ENCODE peak calls at places on chromosomes 11 and 22, in five cellular contexts. N, U, S, P and M are unnamed samples.

GRCh38 chr22:44542561-44543222 is 44.7 kb upstream of the RTL6 start:
- DNase-seq in S (no peak), P (no peak), U (no peak), N (no peak), M (no peak)

GRCh38 chr11:70680781-70681281 is 282.5 kb downstream of the CTTN start:
- DNase-seq in U (no peak), N (no peak), S (no peak), P (no peak), M (no peak)

GRCh38 chr22:36334838-36335603 is 52.7 kb downstream of the MYH9 start:
- DNase-seq in N (no peak), P (no peak), S (no peak), U (no peak), M (no peak)

GRCh38 chr22:45709004-45709739 is 37.5 kb downstream of the ATXN10 start:
- DNase-seq in U (no peak), N (no peak), S (no peak), P (no peak), M (no peak)

GRCh38 chr22:21681566-21682370 is 16.0 kb downstream of the PPIL2 start:
- DNase-seq in P (no peak), S (no peak), N (no peak), U (no peak), M (no peak)

GRCh38 chr11:34208266-34209135 is 103.1 kb downstream of the NAT10 start:
- DNase-seq in N (no peak), U (no peak), S (no peak), P (no peak), M (peak)

GRCh38 chr11:13480198-13480597 is 15.6 kb downstream of the PTH start:
- DNase-seq in U (no peak), S (no peak), N (peak), P (no peak), M (no peak)

GRCh38 chr11:60816590-60817157 is 25.2 kb upstream of the CCDC86 start:
- DNase-seq in S (no peak), U (no peak), N (no peak), P (no peak), M (no peak)

GRCh38 chr11:19739872-19740271 is 27.2 kb downstream of the NAV2 start:
- DNase-seq in U (no peak), S (peak), N (no peak), P (no peak), M (no peak)

GRCh38 chr22:36306227-36306626 is 53.3 kb downstream of the APOL1 start:
- DNase-seq in S (no peak), P (no peak), U (no peak), N (no peak), M (no peak)

GRCh38 chr11:79600747-79601146 is 159.9 kb upstream of the TENM4 start:
- DNase-seq in U (no peak), S (no peak), N (no peak), P (no peak), M (no peak)

GRCh38 chr22:31122196-31122531 is 602 bp upstream of the INPP5J start:
- DNase-seq in N (no peak), S (no peak), P (no peak), U (no peak), M (no peak)
- H3K27ac ChIP-seq in N (peak), S (peak), P (peak), U (no peak), M (peak)

GRCh38 chr11:111417766-111418435 is 38.8 kb upstream of the POU2AF1 start:
- DNase-seq in N (no peak), S (peak), P (no peak), U (no peak), M (peak)
- H3K27ac ChIP-seq in N (peak), S (peak), P (peak), U (no peak), M (no peak)

DNA sequence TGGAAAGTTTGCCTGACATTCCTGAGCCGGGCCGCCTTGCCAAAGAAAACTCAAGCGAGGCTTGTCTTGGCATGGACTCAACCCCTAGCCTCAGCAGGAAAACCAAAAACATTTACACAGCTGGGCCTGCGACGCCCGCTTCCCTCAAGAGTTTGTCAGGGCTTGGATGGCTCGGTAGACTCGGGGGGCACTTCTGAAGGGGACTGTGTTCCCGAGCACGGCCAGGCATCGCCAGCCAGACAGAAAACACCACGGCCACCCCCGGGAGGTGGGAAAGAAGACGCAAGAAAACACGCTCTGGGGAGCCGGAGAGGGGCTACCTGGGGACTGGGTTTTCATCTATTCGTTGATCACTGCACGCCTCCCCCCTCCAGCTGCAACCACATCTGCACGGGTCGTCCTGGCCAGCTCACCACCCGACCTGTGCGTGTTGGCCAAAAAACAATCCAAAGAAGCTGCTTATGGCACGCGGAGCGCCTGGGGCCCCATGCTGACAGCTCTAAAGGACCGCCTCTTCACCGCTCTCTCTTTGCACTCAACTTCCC is 380.7 kb downstream of the MN1 start:
- DNase-seq in S (peak), P (no peak), U (no peak), N (peak), M (no peak)
- H3K27ac ChIP-seq in S (peak), P (peak), U (no peak), N (peak), M (peak)

GRCh38 chr11:2382129-2382517 is 5.0 kb downstream of the CD81 start:
- DNase-seq in U (no peak), N (no peak), P (no peak), S (peak), M (no peak)

GRCh38 chr11:2380396-2380795 is 3.3 kb downstream of the CD81 start:
- DNase-seq in N (no peak), S (no peak), P (no peak), U (no peak), M (no peak)

GRCh38 chr11:2381494-2382128 is 4.5 kb downstream of the CD81 start:
- DNase-seq in P (no peak), U (no peak), N (no peak), S (no peak), M (no peak)

GRCh38 chr11:2379471-2380174 is 2.5 kb downstream of the CD81 start:
- DNase-seq in S (no peak), N (no peak), P (no peak), U (no peak), M (no peak)

DNA sequence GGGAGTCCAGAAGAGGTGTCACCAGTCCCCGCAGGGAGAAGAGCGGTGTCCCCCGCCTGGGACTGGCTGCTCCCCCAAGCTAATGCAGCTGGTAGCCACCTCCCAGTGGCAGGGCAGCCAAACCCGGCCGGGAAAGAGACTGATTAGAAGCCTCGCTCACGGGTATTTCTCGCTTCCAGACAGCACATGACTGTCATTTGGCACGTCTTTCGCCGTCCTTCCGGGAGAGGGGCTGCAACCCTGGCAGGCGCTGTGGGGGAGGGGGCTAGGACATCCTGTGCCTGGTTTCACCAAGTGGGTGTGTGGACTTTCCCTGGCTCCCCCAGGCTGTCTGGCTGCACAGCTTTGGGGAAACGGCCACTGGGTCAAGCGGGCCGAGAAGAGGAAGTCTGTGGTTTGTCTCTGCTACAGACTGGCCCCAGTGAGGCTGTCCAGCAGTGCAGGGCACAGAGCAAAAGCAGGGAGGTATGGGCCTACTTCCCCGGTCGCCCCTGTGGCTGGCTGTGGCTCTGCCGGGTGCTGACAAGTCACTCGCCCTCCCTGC is 3.8 kb downstream of the CD81 start:
- DNase-seq in P (no peak), S (peak), U (no peak), N (peak), M (peak)
- H3K27ac ChIP-seq in P (peak), S (peak), U (no peak), N (peak), M (peak)

DNA sequence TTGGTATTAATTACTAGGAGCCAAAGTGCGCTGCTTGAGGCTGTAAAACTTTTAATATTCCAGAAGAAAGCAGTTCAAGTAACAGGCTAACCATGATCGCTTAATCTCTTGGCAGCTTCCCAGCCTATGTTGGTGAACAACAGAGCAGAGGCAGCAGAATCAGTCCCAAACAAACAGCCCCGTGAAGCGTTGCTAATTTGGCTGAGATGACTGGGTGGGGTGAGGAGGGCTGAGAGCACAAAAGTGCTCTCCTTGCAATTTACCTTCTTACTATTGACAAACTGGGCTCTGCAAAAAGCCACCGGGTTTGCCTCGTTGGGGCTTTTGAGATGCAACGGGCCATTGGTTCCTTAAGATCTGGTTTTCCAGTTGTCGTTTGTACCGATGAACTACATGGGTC is 407.4 kb upstream of the CADM1 start:
- DNase-seq in N (no peak), P (no peak), S (no peak), U (no peak), M (peak)
- H3K27ac ChIP-seq in N (no peak), P (no peak), S (no peak), U (no peak), M (no peak)

GRCh38 chr11:64092119-64092760 is 56.5 kb downstream of the FLRT1 start:
- DNase-seq in N (no peak), U (no peak), S (no peak), P (no peak), M (no peak)

GRCh38 chr11:64095286-64095825 is 59.6 kb downstream of the FLRT1 start:
- DNase-seq in U (no peak), S (no peak), N (no peak), P (no peak), M (no peak)

GRCh38 chr11:64094463-64095223 is 58.9 kb downstream of the FLRT1 start:
- DNase-seq in N (no peak), U (no peak), S (no peak), P (no peak), M (no peak)

GRCh38 chr11:64092761-64093136 is 57.0 kb downstream of the FLRT1 start:
- DNase-seq in S (no peak), N (no peak), U (no peak), P (no peak), M (no peak)

DNA sequence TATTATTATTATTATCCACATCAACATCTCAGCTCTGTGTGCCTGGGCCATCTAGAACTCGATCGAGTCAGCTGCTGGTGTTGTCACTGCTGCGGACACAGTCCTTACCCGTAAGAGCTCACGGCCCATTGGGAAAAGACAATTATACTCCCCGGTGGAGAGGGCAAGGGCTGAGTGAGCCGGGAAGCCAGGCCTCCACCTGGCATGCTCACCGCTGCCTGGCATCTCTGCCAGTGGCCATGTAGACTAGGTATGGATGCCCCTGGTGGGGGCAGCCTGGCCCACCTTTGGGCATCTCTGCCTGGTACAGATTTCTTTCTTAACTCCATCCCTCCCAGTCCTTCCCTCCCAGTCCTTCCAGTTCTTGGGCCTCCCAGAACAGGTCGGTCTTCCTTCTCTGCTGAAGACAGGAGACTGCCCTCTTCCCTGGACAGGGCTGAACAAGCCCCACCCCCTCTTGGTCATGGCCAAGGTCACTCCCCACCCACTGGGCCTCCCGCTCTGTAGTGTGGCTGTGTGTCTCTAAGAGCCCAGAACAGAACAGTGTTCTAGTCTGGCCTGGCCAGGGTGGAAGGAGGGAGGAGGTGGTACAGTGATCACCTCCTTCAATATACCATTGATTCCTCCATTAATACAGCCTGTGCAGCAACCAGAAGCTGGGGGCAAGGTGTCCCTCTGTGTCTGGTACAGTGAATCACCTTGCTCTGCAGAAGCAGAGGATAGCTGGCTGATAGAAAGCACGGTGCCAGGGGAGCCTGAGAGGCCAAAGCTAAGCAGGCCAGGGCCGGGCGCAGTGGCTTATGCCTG is 57.7 kb downstream of the FLRT1 start:
- DNase-seq in S (no peak), P (no peak), N (no peak), U (no peak), M (no peak)
- H3K27ac ChIP-seq in S (no peak), P (peak), N (no peak), U (no peak), M (no peak)

GRCh38 chr22:50341977-50342650 is 1.0 kb upstream of the PPP6R2 start:
- DNase-seq in U (peak), P (no peak), N (peak), S (peak), M (peak)
- H3K27ac ChIP-seq in U (peak), P (peak), N (peak), S (peak), M (peak)

GRCh38 chr22:49889071-49889470 is 29.2 kb downstream of the ALG12 start:
- DNase-seq in N (no peak), P (no peak), U (no peak), S (no peak), M (no peak)
- H3K27ac ChIP-seq in N (no peak), P (no peak), U (no peak), S (no peak), M (no peak)

DNA sequence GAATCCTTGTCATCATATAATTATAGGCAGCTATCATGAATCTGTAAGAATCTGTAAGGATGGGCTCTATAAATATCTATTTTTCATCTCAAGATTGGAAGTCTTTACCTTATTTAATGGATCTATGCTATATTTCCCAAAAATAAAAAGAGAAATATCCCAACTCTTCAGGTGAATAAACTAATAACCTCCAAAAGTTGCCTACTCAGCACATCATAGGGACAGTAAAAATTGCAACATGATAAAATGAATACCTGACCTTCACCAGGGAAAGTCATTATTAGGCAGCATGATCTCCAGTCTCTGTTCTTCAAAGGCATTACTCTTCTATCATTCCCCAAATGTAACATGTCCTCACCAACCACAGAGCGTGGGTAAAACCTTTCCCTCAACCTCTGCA is 277.3 kb downstream of the RAB38 start:
- DNase-seq in N (no peak), S (no peak), P (no peak), U (no peak), M (no peak)
- H3K27ac ChIP-seq in N (no peak), S (no peak), P (no peak), U (no peak), M (no peak)

GRCh38 chr22:47126344-47126811 is 363.9 kb downstream of the TBC1D22A start:
- DNase-seq in U (no peak), N (no peak), P (no peak), S (no peak), M (no peak)

GRCh38 chr22:47129902-47130301 is 367.5 kb downstream of the TBC1D22A start:
- DNase-seq in P (no peak), U (no peak), N (peak), S (no peak), M (peak)

GRCh38 chr22:47127441-47127871 is 365.0 kb downstream of the TBC1D22A start:
- DNase-seq in U (no peak), P (no peak), N (no peak), S (no peak), M (no peak)

GRCh38 chr22:47130883-47131610 is 368.6 kb downstream of the TBC1D22A start:
- DNase-seq in N (no peak), S (no peak), P (no peak), U (no peak), M (no peak)

DNA sequence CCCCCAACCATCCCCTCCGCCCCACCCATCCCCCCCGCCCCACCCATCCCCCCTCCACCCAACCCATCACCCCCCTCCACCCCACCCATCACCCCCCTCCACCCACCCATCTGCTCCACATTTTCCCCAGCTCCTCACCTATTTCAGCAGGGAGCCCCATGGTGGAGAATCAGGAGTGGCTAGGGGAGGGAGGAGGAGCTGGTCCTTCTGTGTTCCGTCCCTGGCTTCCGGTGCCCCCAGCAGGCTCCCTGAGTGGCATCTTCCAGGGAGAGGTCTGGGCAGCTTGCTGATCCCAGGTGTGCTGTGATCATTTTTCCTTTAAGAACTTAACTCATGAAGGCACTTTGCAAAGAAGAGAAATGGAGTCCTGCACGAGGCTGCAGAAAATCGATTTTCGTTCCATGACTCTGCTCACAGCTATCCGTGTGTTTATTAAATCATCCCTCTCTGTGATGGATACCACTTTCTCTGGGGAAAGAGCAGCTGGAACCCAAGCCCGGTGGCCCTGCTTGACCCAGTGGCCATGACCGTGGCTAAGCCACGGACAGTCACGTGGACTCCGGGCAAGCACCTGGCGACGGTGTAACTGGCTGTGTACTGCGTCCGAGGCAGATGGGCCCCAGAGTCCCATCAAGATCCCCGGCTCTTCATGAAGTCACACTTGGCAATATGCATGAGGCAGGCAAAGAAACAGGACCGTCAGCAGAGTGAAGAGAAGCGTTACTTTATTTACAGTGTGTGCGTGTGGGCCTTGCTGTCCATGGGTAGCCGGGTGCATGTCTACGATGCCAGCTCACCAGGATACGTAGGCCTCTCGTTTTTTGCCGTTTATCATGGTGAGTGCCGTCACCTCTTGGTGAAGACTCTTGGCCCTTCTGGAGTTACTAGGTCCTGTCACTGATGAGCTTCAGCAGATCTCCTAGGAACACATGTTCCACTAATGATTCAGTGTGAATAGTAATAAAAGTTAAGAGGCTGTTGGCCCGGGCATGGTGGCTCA is 366.1 kb downstream of the TBC1D22A start:
- DNase-seq in P (no peak), S (no peak), N (no peak), U (no peak), M (no peak)
- H3K27ac ChIP-seq in P (peak), S (no peak), N (no peak), U (no peak), M (no peak)